ENCODE peak calls at places on chromosomes 7 and 10, in five cellular contexts. F is ovary, U is progenitor cell of endocrine pancreas, Z is HFFc6, V is HL-60. A is an unnamed sample.

GRCh38 chr7:12389089-12389700 is 14.5 kb downstream of the VWDE start:
- DNase-seq in F (no peak), U (peak), Z (peak), V (peak), A (no peak)

GRCh38 chr10:4130685-4131084 is 345.7 kb upstream of the KLF6 start:
- DNase-seq in F (no peak), U (no peak), Z (no peak), V (peak), A (no peak)

GRCh38 chr10:46283945-46284285 is 2.9 kb upstream of the ANTXRL start:
- DNase-seq in F (no peak), U (no peak), Z (no peak), V (no peak), A (no peak)

GRCh38 chr7:112744818-112745217 is 45.4 kb downstream of the TMEM168 start:
- DNase-seq in F (no peak), U (no peak), Z (no peak), V (no peak), A (no peak)

GRCh38 chr7:55309040-55309991 is 55.8 kb upstream of the LANCL2 start:
- DNase-seq in F (no peak), U (no peak), Z (no peak), V (peak), A (no peak)

GRCh38 chr10:71632200-71632820 is 87.3 kb downstream of the C10orf105 start:
- DNase-seq in F (no peak), U (no peak), Z (no peak), V (no peak), A (no peak)

GRCh38 chr7:480531-481218 is 39.0 kb downstream of the PDGFA start:
- DNase-seq in F (no peak), U (no peak), Z (no peak), V (no peak), A (peak)

GRCh38 chr7:87672217-87672616 is 44.0 kb downstream of the RUNDC3B start:
- DNase-seq in F (no peak), U (no peak), Z (no peak), V (no peak), A (no peak)

GRCh38 chr10:129777687-129778086 is 186.4 kb downstream of the EBF3 start:
- DNase-seq in F (no peak), U (no peak), Z (no peak), V (no peak), A (no peak)

GRCh38 chr7:131190146-131190545 is 137.5 kb upstream of the MKLN1 start:
- DNase-seq in F (no peak), U (no peak), Z (peak), V (no peak), A (no peak)

GRCh38 chr10:12703813-12704212 is 297.7 kb downstream of the CCDC3 start:
- DNase-seq in F (no peak), U (no peak), Z (peak), V (no peak), A (no peak)

GRCh38 chr7:123824754-123825067 is 20.3 kb upstream of the HYAL4 start:
- DNase-seq in F (no peak), U (no peak), Z (no peak), V (no peak), A (no peak)

GRCh38 chr7:48455363-48455762 is 284.1 kb downstream of the ABCA13 start:
- DNase-seq in F (no peak), U (no peak), Z (no peak), V (no peak), A (no peak)

GRCh38 chr7:98357751-98358161 is 43.1 kb downstream of the BAIAP2L1 start:
- DNase-seq in F (peak), U (no peak), Z (peak), V (no peak), A (peak)

GRCh38 chr10:34666008-34666700 is 148.9 kb downstream of the PARD3 start:
- DNase-seq in F (peak), U (no peak), Z (peak), V (no peak), A (no peak)

GRCh38 chr7:104572554-104572953 is 244.2 kb downstream of the LHFPL3 start:
- DNase-seq in F (no peak), U (no peak), Z (no peak), V (no peak), A (no peak)

GRCh38 chr10:17092986-17093803 is 36.4 kb downstream of the CUBN start:
- DNase-seq in F (no peak), U (no peak), Z (no peak), V (no peak), A (no peak)

GRCh38 chr10:25753776-25754175 is 180.3 kb upstream of the MYO3A start:
- DNase-seq in F (no peak), U (no peak), Z (no peak), V (peak), A (no peak)
- TF ChIP-seq CTCF in F (no peak), U (no peak), Z (no peak), V (no peak), A (no peak)

DNA sequence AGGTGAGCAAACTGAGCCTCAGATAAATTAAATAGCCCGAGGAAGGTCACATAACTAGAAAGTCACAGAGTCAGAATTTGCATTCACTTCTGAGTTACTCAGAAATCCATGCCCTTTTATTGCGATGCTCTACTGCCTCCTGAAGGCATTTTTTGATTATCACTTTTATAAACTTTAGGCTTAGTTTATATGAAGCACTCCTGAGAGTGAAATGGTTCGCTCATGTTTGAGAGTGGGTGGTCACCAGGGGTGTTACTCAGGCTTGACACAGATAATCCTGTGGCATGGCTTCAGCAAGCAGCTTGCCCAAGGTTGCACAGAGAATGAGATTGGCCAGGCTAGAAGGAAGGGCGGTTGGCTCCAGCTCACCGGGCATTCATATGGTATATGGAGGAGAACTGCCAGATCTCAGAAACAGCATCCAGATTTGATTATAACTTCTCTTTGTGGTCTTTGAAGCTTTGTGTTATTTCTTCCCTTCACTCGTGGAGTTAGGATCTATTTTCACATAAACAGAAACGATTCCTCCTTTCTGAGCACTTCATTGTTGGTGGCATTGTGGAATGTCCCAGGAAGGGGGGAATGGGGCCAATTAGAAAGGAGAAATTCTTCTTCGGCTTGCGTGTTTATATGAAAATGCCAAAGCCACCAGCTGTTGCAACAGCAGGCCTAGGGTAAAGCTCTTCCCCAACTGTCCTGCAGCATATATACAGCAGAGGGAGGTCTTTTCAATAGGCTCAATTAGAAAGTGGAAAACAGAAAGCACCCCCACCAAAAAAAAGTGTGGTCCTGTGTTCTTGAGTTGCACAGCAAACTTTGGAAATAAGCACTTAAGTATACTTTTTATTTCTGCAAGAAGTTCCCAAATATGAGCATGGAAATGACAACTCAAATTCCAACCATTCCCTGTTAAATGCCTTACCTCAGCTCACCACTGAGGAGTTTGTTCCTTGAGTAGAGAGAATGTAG is 628.8 kb downstream of the SUGCT start:
- DNase-seq in F (no peak), U (no peak), Z (peak), V (no peak), A (no peak)
- TF ChIP-seq CTCF in F (no peak), U (peak), Z (peak), V (no peak), A (peak)

DNA sequence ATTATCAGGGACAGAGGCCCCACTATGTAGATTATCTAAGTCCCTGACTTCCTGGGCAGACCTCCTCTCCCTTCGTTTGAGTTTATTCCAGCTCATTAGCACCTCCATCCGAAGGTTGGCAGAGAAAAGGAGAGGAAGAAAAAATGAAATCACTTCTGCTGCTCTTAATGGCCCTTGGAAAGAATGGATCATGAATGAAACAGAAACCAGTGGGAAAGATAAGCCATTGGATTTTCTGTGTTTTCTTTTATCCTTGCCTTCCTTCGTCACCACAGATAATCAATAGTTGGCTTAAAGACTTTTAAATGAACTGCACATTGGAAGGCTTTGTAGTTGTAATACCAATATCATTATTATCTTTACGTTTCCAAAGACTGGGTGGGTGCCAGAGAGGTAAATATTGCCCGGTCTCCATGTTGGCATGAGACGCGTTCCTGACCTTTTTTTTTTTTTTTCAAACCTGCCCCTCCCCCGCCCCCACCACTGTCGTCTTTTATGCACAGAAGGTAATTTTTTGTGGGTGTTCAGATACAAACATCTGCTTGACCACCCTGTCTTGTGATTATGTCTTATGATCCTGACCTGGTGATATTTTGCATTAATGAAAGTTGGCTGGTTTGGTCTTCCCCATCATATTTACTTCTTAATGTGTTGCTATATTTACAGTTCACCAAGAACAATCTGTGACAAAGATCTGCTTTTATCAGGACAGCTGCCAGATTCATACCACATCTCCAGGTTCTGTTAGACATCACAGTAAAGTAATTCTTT is 116.8 kb downstream of the ARID5B start:
- DNase-seq in F (no peak), U (no peak), Z (no peak), V (no peak), A (no peak)
- TF ChIP-seq CTCF in F (no peak), U (no peak), Z (no peak), V (no peak), A (no peak)

GRCh38 chr10:121540773-121541395 is 57.4 kb downstream of the FGFR2 start:
- DNase-seq in F (no peak), U (no peak), Z (no peak), V (no peak), A (peak)

GRCh38 chr10:121539757-121540156 is 58.5 kb downstream of the FGFR2 start:
- DNase-seq in F (no peak), U (no peak), Z (no peak), V (no peak), A (no peak)

GRCh38 chr10:121544301-121544869 is 53.9 kb downstream of the FGFR2 start:
- DNase-seq in F (no peak), U (no peak), Z (no peak), V (no peak), A (no peak)

GRCh38 chr10:121541450-121541849 is 56.8 kb downstream of the FGFR2 start:
- DNase-seq in F (no peak), U (no peak), Z (no peak), V (no peak), A (no peak)

DNA sequence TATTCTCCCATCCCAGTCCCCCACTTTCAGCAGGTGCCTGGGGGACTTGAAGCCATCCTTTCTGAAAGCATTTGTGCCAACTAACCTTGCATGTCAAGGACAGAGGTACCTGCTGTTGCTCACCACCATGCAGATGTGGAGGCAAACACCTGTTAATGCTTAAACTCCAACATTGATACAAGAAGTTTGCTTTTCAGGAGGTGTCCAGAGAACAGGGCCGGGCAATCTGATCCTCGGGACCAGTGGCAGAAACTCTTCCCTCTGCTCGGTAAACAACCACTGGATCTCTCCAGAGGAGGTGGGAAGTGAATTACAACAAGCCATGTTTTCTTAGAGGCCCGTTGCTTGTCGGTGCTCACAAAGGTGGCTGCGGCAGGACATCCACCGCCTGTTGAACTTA is 54.7 kb downstream of the FGFR2 start:
- DNase-seq in F (no peak), U (no peak), Z (no peak), V (no peak), A (no peak)
- TF ChIP-seq CTCF in F (no peak), U (no peak), Z (no peak), V (no peak), A (no peak)